ENCODE peak calls at places on chromosomes 11 and 22, in four cellular contexts. I is A673, H is RWPE2, J is HL-60. G is an unnamed sample.

GRCh38 chr11:62105611-62106245 is 18.1 kb upstream of the INCENP start:
- DNase-seq in H (no peak), J (no peak), I (no peak), G (no peak)

GRCh38 chr22:50595189-50595588 is 5.4 kb upstream of the MAPK8IP2 start:
- DNase-seq in H (no peak), I (no peak), J (no peak), G (no peak)

GRCh38 chr11:11391796-11392195 is 38.7 kb upstream of the CSNK2A3 start:
- DNase-seq in H (no peak), I (peak; percentile 24), J (no peak), G (no peak)

GRCh38 chr22:42439821-42440674 is 7.8 kb upstream of the NFAM1 start:
- DNase-seq in I (no peak), H (no peak), J (no peak), G (no peak)

GRCh38 chr22:23248583-23248982 is 68.3 kb downstream of the BCR start:
- DNase-seq in J (no peak), H (no peak), I (no peak), G (no peak)

GRCh38 chr11:103241574-103241973 is 132.3 kb downstream of the DYNC2H1 start:
- DNase-seq in H (no peak), I (no peak), J (no peak), G (no peak)

GRCh38 chr11:2670541-2671100 is 29.2 kb downstream of the KCNQ1OT1 start:
- DNase-seq in I (no peak), J (no peak), H (no peak), G (peak; percentile 41)

GRCh38 chr11:76787911-76788596 is 4.9 kb downstream of the TSKU start:
- DNase-seq in J (no peak), H (no peak), I (no peak), G (peak; percentile 71)

GRCh38 chr22:49197986-49198704 is 629.5 kb downstream of the BRD1 start:
- DNase-seq in I (no peak), H (peak; percentile 4), J (no peak), G (peak; percentile 31)

GRCh38 chr22:27032121-27032761 is 374.9 kb downstream of the MIAT start:
- DNase-seq in I (no peak), H (no peak), J (no peak), G (peak; percentile 79)

GRCh38 chr11:1870721-1871466 is 18.0 kb downstream of the LSP1 start:
- DNase-seq in I (no peak), H (no peak), J (no peak), G (no peak)

GRCh38 chr11:89487016-89487415 is 4.2 kb downstream of the NOX4 start:
- DNase-seq in J (no peak), H (no peak), I (no peak), G (no peak)

GRCh38 chr11:3109921-3110706 is 52.9 kb upstream of the CARS1 start:
- DNase-seq in I (peak; percentile 44), J (no peak), H (peak; percentile 52), G (peak; percentile 72)

DNA sequence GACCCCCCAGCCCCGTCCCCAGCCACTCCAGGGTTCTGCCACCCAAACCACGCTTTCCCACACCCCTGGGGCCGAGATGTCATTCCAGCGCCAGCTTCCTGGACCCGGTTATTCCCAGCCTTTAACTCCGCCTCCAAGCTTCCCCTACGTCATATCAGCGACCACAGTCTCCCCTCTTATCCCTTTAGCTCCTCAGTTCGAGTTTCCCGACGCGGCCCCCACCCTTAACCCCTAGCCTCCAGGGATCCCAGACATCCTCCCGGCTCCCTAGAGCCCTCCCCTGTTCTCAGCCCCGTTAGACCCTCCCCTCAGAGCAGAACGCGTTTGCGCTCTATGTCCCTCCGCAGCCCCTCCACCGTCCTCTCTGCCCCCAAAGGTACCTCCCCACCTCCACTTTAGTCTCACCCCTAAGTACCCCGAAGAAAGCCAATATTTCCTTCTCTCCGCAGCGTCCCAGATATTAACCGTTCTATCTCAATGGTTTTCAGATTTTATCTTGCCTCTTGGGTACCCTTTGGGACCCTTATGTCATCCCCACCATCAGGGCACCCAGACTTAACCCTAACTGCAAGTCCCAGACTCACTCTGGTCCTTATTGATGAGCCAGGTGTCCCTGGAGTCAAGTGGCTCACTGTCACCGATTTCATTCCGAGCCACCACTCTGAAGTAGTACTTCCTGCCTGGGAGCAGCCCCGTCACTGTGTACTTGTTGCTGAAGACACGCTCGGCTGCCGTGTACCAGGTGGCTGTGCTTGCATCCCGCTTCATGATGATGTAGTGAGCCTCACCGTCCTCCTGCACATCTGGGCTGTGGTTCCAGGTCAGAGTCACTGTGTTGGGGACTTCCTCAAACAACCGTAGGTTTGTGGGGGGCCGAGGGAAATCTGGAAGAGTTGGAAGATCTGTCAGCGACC is 8.0 kb downstream of the TMEM86A start:
- DNase-seq in H (no peak), I (peak; percentile 42), J (no peak), G (no peak)
- H3K27ac ChIP-seq in H (no peak overlapping the region), I (no peak overlapping the region), J (no peak overlapping the region), G (peak overlapping the region; percentile 75)

GRCh38 chr11:131866535-131867400 is 496.4 kb downstream of the NTM start:
- DNase-seq in J (no peak), H (no peak), I (no peak), G (no peak)
- TF ChIP-seq CTCF in J (no peak), H (no peak), I (no peak), G (no peak)

GRCh38 chr11:74462009-74462408 is 5.3 kb downstream of the KCNE3 start:
- DNase-seq in H (no peak), J (peak; percentile 95), I (no peak), G (peak; percentile 83)
- H3K27ac ChIP-seq in H (no peak overlapping the region), J (peak overlapping the region; percentile 79), I (no peak overlapping the region), G (peak overlapping the region; percentile 9)

DNA sequence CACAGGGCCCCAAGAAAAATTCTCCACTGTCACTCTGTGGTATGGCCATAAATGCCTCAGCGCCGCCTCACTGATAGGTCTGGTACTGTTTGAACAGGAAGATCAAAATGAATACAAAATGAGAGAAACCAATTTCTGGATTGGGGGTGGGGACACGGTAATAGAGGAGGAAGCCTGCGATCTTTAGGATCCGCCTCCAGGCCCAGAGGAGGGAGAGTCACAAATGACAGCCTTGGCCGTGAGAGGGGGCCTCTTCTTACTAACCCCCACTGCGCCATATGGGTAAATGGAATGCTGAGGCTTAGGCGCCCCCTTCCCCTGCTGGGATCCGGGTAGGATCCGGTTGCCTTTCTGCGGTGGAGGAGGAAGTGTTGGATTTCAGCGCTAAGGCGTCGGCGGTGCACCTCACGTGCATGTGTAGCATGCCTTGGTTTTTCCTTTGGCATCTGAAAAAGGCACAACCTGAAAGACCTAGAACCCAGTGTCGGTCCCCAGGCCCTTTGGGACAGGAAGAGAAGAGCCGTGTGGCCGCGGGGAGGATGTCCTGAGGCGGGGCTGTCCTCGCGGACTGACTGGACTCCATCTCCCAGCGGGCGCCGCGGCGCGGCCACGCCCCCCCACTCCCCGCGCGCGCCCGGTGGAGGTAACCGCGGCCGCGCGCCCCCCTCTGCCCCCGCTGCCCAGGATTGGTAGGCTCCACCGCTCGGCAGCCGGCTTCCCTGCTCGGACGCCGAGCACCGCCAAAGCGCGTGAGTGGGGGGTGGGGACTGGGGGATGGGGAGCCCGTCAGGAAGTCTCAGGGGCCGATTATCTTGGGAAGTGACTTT is 718 bp upstream of the MADD start:
- DNase-seq in J (peak; percentile 96), I (peak; percentile 99), H (peak; percentile 88), G (peak; percentile 89)
- TF ChIP-seq CTCF in J (no peak), I (peak; percentile 54), H (no peak), G (no peak)

DNA sequence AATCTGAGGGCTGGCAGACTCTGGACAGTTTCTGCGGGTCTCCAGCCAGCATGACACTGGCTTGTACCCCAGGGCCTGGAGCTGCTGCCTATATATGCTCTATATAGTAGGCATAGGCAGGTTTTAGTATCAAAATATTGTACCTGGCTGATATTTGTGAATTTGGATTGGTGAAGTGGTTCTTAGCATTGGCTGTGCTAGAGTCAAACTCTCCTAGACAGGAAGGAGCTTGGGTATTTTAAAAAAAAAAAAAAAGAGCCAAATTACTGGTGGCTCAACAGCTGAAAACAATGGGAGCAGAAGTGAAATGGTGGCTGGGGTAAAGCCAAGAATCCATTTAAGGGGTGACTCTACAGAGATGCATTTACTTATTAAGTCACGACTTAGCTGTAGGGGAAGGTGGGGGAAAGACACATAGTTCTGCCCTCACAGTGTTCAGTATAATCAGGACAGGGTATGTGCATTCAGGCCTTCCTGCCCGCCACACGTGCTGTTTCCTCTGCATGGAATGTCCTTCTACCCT is 11.0 kb upstream of the MTFP1 start:
- DNase-seq in I (no peak), H (no peak), J (no peak), G (no peak)
- H3K27ac ChIP-seq in I (peak overlapping the region; percentile 60), H (no peak overlapping the region), J (no peak overlapping the region), G (no peak overlapping the region)

GRCh38 chr11:71117311-71117710 is 135.1 kb downstream of the SHANK2 start:
- DNase-seq in J (no peak), H (no peak), I (no peak), G (no peak)

GRCh38 chr11:71124127-71124526 is 128.2 kb downstream of the SHANK2 start:
- DNase-seq in J (no peak), H (no peak), I (no peak), G (no peak)

GRCh38 chr11:71119656-71120269 is 132.6 kb downstream of the SHANK2 start:
- DNase-seq in H (no peak), J (no peak), I (no peak), G (no peak)

GRCh38 chr11:71118671-71119250 is 133.6 kb downstream of the SHANK2 start:
- DNase-seq in J (no peak), I (no peak), H (no peak), G (no peak)

DNA sequence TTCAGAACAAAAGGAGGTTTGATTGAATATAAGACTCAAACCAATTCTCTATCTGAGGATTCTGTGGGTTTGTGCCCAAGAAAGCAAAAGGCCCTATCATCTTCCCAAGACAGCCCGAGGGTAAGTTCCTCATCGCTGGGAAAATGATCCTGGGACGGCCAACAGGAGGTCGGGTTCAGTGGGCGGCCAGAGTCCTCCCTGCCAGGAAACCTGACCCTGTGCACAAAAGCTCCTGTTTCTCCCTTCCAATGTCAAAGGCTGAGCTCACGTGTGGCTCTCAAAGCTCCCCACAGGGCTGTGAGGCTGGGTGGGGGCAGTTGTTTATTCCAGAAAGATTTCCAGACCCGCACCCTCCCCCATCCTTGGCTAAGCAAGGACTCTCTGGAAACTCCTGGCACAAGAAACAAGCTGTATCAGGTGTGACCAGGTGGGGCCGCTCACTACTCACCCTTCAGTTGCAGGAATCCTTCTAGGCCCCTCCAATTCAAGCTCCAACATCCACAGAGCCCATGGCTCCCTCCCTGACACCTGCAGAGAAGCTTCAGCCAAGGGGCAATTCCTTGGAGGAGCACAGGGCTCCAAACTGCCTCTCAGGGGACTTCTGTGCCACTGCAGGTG is 131.9 kb downstream of the SHANK2 start:
- DNase-seq in J (no peak), I (peak; percentile 21), H (no peak), G (no peak)
- TF ChIP-seq CTCF in J (no peak), I (peak; percentile 24), H (peak; percentile 33), G (no peak)

GRCh38 chr22:39255449-39256185 is 10.8 kb upstream of the PDGFB start:
- DNase-seq in H (no peak), I (no peak), J (no peak), G (no peak)

GRCh38 chr22:39256186-39256552 is 11.4 kb upstream of the PDGFB start:
- DNase-seq in J (no peak), H (no peak), I (no peak), G (no peak)

GRCh38 chr22:39254122-39254521 is 9.3 kb upstream of the PDGFB start:
- DNase-seq in H (no peak), J (no peak), I (no peak), G (no peak)

GRCh38 chr22:39253427-39254070 is 8.8 kb upstream of the PDGFB start:
- DNase-seq in J (peak; percentile 28), I (no peak), H (no peak), G (no peak)

DNA sequence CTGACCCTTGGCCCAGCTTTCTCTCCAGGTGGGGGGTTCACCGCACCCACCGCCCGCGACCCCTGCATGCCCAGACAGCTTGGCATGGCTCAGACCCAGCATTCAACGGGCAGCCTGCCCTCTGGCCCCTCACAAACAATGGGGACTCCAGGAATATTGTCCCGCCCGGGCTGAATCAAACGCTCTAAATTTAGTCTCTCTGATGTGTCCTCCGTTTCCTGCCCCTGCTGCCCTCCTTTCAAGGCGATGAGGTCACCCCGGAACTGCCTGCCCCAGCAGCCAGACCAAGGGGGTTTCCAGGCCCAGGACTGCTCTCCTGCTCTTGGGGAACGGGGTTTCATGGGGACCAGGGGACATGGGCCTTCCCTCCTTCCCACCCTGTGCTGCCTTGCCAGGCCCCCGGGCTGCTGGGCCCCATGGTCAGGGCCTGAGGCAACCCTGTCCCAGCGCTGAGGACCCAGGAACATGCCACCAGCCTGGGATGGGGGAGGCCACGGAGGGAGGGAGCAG is 10.1 kb upstream of the PDGFB start:
- DNase-seq in H (no peak), I (no peak), J (no peak), G (no peak)
- H3K27ac ChIP-seq in H (peak overlapping the region; percentile 48), I (no peak overlapping the region), J (no peak overlapping the region), G (peak overlapping the region; percentile 81)